ENCODE peak calls at places on chromosomes 1 and 21, in four cellular contexts. F is naive thymus-derived CD4-positive, alpha-beta T cell; T is left colon; S is activated CD8-positive, alpha-beta memory T cell treated with anti-CD3 and anti-CD28 coated beads, Interleukin-2, amount 10 ng/mL, durations not matched to agents 7 days and 5 days. D is an unnamed sample.

GRCh38 chr1:165279831-165280351 is 76.6 kb downstream of the LMX1A start:
- DNase-seq in S (no peak), F (no peak), T (no peak), D (no peak)

GRCh38 chr1:170700842-170701305 is 36.9 kb downstream of the PRRX1 start:
- DNase-seq in S (no peak), F (no peak), T (no peak), D (no peak)

GRCh38 chr1:33007190-33008050 is 29.3 kb downstream of the AK2 start:
- DNase-seq in S (no peak), T (peak), F (peak), D (peak)

GRCh38 chr1:161038523-161039153 is at the start of gene TSTD1:
- DNase-seq in F (peak), T (peak), S (peak), D (no peak)

GRCh38 chr1:204288061-204288588 is 71.6 kb downstream of the PLEKHA6 start:
- DNase-seq in S (no peak), T (peak), F (no peak), D (peak)

GRCh38 chr1:209675567-209676154 is 449 bp downstream of the G0S2 start:
- DNase-seq in S (no peak), T (peak), F (no peak), D (no peak)

GRCh38 chr1:247749870-247750269 is 1.9 kb upstream of the OR14A2 start:
- DNase-seq in F (no peak), S (no peak), T (no peak), D (no peak)

GRCh38 chr1:188715566-188715965 is 1762.1 kb downstream of the BRINP3 start:
- DNase-seq in T (no peak), S (no peak), F (no peak), D (peak)

GRCh38 chr1:70426154-70427131 is 15.4 kb downstream of the CTH start:
- DNase-seq in S (no peak), T (no peak), F (no peak), D (no peak)

GRCh38 chr21:45111703-45112102 is 37.3 kb downstream of the ADARB1 start:
- DNase-seq in S (no peak), F (no peak), T (no peak), D (no peak)

GRCh38 chr1:115077984-115078330 is 11.3 kb downstream of the TSPAN2 start:
- DNase-seq in F (no peak), T (no peak), S (no peak), D (no peak)

GRCh38 chr1:93056214-93056613 is 22.9 kb upstream of the MTF2 start:
- DNase-seq in S (peak), T (no peak), F (peak), D (no peak)

GRCh38 chr1:35707253-35708178 is 11.2 kb downstream of the C1orf216 start:
- DNase-seq in T (peak), F (peak), S (peak), D (no peak)

GRCh38 chr1:244654284-244655038 is 1.5 kb downstream of the DESI2 start:
- DNase-seq in T (no peak), S (no peak), F (no peak), D (no peak)

GRCh38 chr1:94120983-94121382 is at the start of gene ABCA4:
- DNase-seq in S (no peak), T (no peak), F (no peak), D (no peak)

GRCh38 chr21:32378956-32379355 is 13.9 kb downstream of the URB1 start:
- DNase-seq in F (no peak), S (no peak), T (no peak), D (no peak)

GRCh38 chr1:31955917-31956736 is 18.0 kb upstream of the PTP4A2 start:
- DNase-seq in T (peak), S (peak), F (peak), D (peak)

GRCh38 chr1:177343445-177343844 is 172.7 kb downstream of the BRINP2 start:
- DNase-seq in S (no peak), F (no peak), T (no peak), D (no peak)

GRCh38 chr1:223707270-223708000 is 4.9 kb upstream of the CAPN2 start:
- DNase-seq in T (peak), F (no peak), S (no peak), D (peak)

GRCh38 chr1:174258148-174258550 is 98.8 kb downstream of the RABGAP1L start:
- DNase-seq in F (peak), S (peak), T (peak), D (peak)